ENCODE peak calls at places on chromosomes 6 and 20, in ten cellular contexts. R, U, G, V, P, C, K, Z, B and L are unnamed samples.

GRCh38 chr6:152176219-152176745 is 368.8 kb downstream of the ESR1 start:
- DNase-seq in C (no peak), G (no peak), V (no peak), U (no peak), K (no peak), P (no peak), R (no peak), B (no peak), Z (no peak), L (no peak)

GRCh38 chr6:8064638-8065518 is 689 bp upstream of the BLOC1S5 start:
- DNase-seq in V (no peak), R (no peak), P (no peak), U (no peak), C (no peak), K (no peak), B (no peak), G (no peak), Z (no peak), L (no peak)

GRCh38 chr20:20843982-20844381 is 131.5 kb upstream of the RALGAPA2 start:
- DNase-seq in K (no peak), C (no peak), V (no peak), B (no peak), R (no peak), U (no peak), Z (no peak), G (no peak), P (no peak), L (peak)

GRCh38 chr6:6713660-6714446 is 125.3 kb downstream of the LY86 start:
- DNase-seq in G (no peak), R (no peak), U (no peak), K (no peak), V (no peak), Z (no peak), P (no peak), B (no peak), C (no peak), L (no peak)

GRCh38 chr6:42176981-42177380 is 3.8 kb downstream of the GUCA1A start:
- DNase-seq in P (no peak), V (no peak), K (no peak), R (no peak), C (no peak), Z (no peak), B (no peak), G (no peak), U (no peak), L (no peak)

GRCh38 chr6:81572020-81572419 is 180.5 kb downstream of the TENT5A start:
- DNase-seq in R (no peak), K (no peak), Z (no peak), V (no peak), C (no peak), P (no peak), G (no peak), B (no peak), U (no peak), L (no peak)

GRCh38 chr6:37099442-37099841 is 70.5 kb upstream of the PIM1 start:
- DNase-seq in K (no peak), R (no peak), B (no peak), P (no peak), U (no peak), C (no peak), G (no peak), V (no peak), Z (no peak), L (no peak)

GRCh38 chr6:84220809-84221409 is 6.5 kb downstream of the CEP162 start:
- DNase-seq in B (no peak), P (no peak), K (no peak), G (peak), U (no peak), R (no peak), Z (no peak), C (no peak), V (no peak), L (no peak)

GRCh38 chr6:49550413-49551125 is at the start of gene C6orf141:
- DNase-seq in C (no peak), Z (peak), P (peak), U (no peak), K (peak), B (no peak), R (peak), V (no peak), G (no peak), L (peak)

GRCh38 chr6:786946-787763 is 94.2 kb upstream of the EXOC2 start:
- DNase-seq in K (no peak), R (no peak), V (no peak), G (peak), B (no peak), Z (no peak), U (no peak), P (peak), C (no peak), L (no peak)

GRCh38 chr6:77292564-77293546 is 170.4 kb downstream of the HTR1B start:
- DNase-seq in C (no peak), K (no peak), U (no peak), P (no peak), Z (no peak), V (no peak), R (no peak), B (no peak), G (no peak), L (no peak)

GRCh38 chr20:8974009-8974708 is 94.7 kb upstream of the PLCB4 start:
- DNase-seq in R (no peak), B (peak), Z (no peak), V (no peak), C (no peak), U (no peak), P (no peak), K (no peak), G (no peak), L (no peak)

GRCh38 chr6:121555201-121555600 is 119.8 kb downstream of the GJA1 start:
- DNase-seq in Z (no peak), B (no peak), P (no peak), G (no peak), C (no peak), R (no peak), K (no peak), U (no peak), V (no peak), L (no peak)

GRCh38 chr6:160431231-160431630 is 83.1 kb downstream of the SLC22A3 start:
- DNase-seq in Z (no peak), K (no peak), P (peak), B (peak), G (no peak), U (peak), V (no peak), C (no peak), R (no peak), L (no peak)

GRCh38 chr20:1391640-1392442 is 1.0 kb downstream of the FKBP1A start:
- DNase-seq in P (no peak), G (peak), V (no peak), R (no peak), Z (no peak), U (no peak), C (no peak), K (no peak), B (peak), L (peak)

GRCh38 chr20:17704589-17705317 is 5.0 kb downstream of the BANF2 start:
- DNase-seq in V (no peak), C (no peak), R (no peak), U (no peak), G (no peak), Z (no peak), K (no peak), B (no peak), P (peak), L (peak)

GRCh38 chr6:28802417-28803336 is 121.1 kb downstream of the TRIM27 start:
- DNase-seq in V (no peak), Z (no peak), B (no peak), U (no peak), P (no peak), G (no peak), C (no peak), R (no peak), K (no peak), L (no peak)

GRCh38 chr6:138509371-138509770 is 10.1 kb upstream of the NHSL1 start:
- DNase-seq in G (peak), C (no peak), B (no peak), P (peak), V (no peak), K (no peak), U (no peak), Z (no peak), R (no peak), L (peak)

GRCh38 chr6:77015350-77015749 is 447.9 kb downstream of the HTR1B start:
- DNase-seq in V (no peak), P (no peak), G (no peak), C (no peak), B (no peak), K (no peak), Z (no peak), R (no peak), U (no peak), L (no peak)

GRCh38 chr6:33758807-33759206 is 12.1 kb upstream of the IP6K3 start:
- DNase-seq in C (no peak), V (no peak), U (no peak), G (no peak), P (no peak), K (no peak), R (no peak), Z (no peak), B (no peak), L (no peak)

GRCh38 chr20:43716757-43717615 is 9.8 kb downstream of the GTSF1L start:
- DNase-seq in K (no peak), Z (peak), P (no peak), R (no peak), U (no peak), G (no peak), V (no peak), C (no peak), B (no peak), L (no peak)

GRCh38 chr20:44287272-44288097 is 23.5 kb downstream of the FITM2 start:
- DNase-seq in Z (no peak), K (no peak), C (no peak), U (no peak), R (no peak), B (no peak), V (no peak), G (no peak), P (peak), L (peak)

GRCh38 chr6:150126641-150127291 is 16.1 kb upstream of the PPP1R14C start:
- DNase-seq in C (no peak), R (no peak), V (no peak), B (no peak), G (no peak), Z (no peak), P (no peak), U (no peak), K (no peak), L (no peak)

GRCh38 chr6:34132486-34133185 is 13.3 kb downstream of the GRM4 start:
- DNase-seq in U (peak), B (no peak), P (peak), R (no peak), K (no peak), V (no peak), C (no peak), Z (no peak), G (peak), L (peak)

GRCh38 chr6:169340395-169340794 is 86.7 kb upstream of the THBS2 start:
- DNase-seq in G (no peak), P (no peak), Z (peak), K (no peak), B (peak), R (no peak), V (no peak), U (no peak), C (no peak), L (no peak)

GRCh38 chr6:112744827-112745226 is 397.7 kb downstream of the RFPL4B start:
- DNase-seq in K (no peak), Z (no peak), G (no peak), R (no peak), V (no peak), C (no peak), B (no peak), U (no peak), P (no peak), L (no peak)
- H3K27ac ChIP-seq in K (no peak), Z (no peak), G (no peak), R (no peak), V (no peak), C (no peak), B (no peak), U (no peak), P (no peak), L (no peak)

GRCh38 chr6:3798211-3798909 is 46.8 kb upstream of the PXDC1 start:
- DNase-seq in V (no peak), K (no peak), Z (no peak), G (no peak), B (no peak), U (no peak), R (no peak), P (no peak), C (no peak), L (peak)
- H3K27ac ChIP-seq in V (no peak), K (peak), Z (peak), G (no peak), B (no peak), U (no peak), R (peak), P (peak), C (no peak), L (peak)

GRCh38 chr6:114941078-114941477 is 598.3 kb upstream of the HS3ST5 start:
- DNase-seq in R (no peak), V (no peak), C (no peak), P (no peak), G (no peak), U (no peak), K (no peak), Z (no peak), B (no peak), L (no peak)
- H3K27ac ChIP-seq in R (no peak), V (no peak), C (no peak), P (no peak), G (no peak), U (no peak), K (no peak), Z (no peak), B (no peak), L (no peak)

DNA sequence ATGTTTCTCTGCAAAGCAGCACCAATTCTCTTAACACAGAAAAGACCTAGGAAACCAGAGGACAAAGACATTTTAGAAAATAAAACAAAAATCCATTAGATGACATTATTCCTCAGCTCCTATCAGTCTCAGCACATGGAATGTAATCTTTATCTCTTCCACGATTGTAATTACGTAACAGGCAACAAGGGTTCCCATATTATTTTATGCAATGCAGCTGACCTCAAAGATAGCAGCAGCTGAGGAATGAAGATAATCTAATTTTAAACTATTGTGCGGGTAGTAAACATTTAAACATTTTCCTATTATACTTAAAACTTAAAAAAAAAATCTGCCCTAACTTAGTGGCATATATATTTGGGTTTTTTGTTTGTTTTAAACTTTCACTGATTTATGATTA is 33.0 kb upstream of the PTCHD4 start:
- DNase-seq in G (no peak), U (no peak), V (no peak), B (no peak), R (no peak), P (no peak), K (no peak), Z (no peak), C (no peak), L (no peak)
- H3K27ac ChIP-seq in G (no peak), U (no peak), V (no peak), B (no peak), R (no peak), P (no peak), K (no peak), Z (no peak), C (no peak), L (no peak)